ENCODE peak calls at places on chromosomes 11 and 22, in eight cellular contexts. One of them, this sample, is unnamed.

GRCh38 chr11:47438721-47439120 is 10.2 kb downstream of the RAPSN start:
- DNase-seq in fibroblast of lung: no peak
- DNase-seq in ascending aorta: no peak
- DNase-seq in H7: peak
- DNase-seq in astrocyte of the spinal cord: no peak
- DNase-seq in choroid plexus epithelial cell: no peak
- DNase-seq in lower leg skin: no peak
- DNase-seq in stomach: no peak
- DNase-seq in this sample: no peak

GRCh38 chr11:1987024-1987423 is 10.6 kb downstream of the H19 start:
- DNase-seq in fibroblast of lung: no peak
- DNase-seq in ascending aorta: no peak
- DNase-seq in H7: no peak
- DNase-seq in astrocyte of the spinal cord: no peak
- DNase-seq in choroid plexus epithelial cell: no peak
- DNase-seq in lower leg skin: no peak
- DNase-seq in stomach: no peak
- DNase-seq in this sample: no peak

GRCh38 chr22:32144875-32145274 is 14.2 kb downstream of the C22orf42 start:
- DNase-seq in fibroblast of lung: no peak
- DNase-seq in ascending aorta: no peak
- DNase-seq in H7: no peak
- DNase-seq in astrocyte of the spinal cord: no peak
- DNase-seq in choroid plexus epithelial cell: no peak
- DNase-seq in lower leg skin: no peak
- DNase-seq in stomach: no peak
- DNase-seq in this sample: no peak

GRCh38 chr11:19959697-19960096 is 200.6 kb downstream of the DBX1 start:
- DNase-seq in fibroblast of lung: no peak
- DNase-seq in ascending aorta: no peak
- DNase-seq in H7: no peak
- DNase-seq in astrocyte of the spinal cord: no peak
- DNase-seq in choroid plexus epithelial cell: no peak
- DNase-seq in lower leg skin: no peak
- DNase-seq in stomach: no peak
- DNase-seq in this sample: peak

GRCh38 chr11:16632295-16633200 is 105.9 kb upstream of the C11orf58 start:
- DNase-seq in fibroblast of lung: peak
- DNase-seq in ascending aorta: no peak
- DNase-seq in H7: no peak
- DNase-seq in astrocyte of the spinal cord: peak
- DNase-seq in choroid plexus epithelial cell: peak
- DNase-seq in lower leg skin: no peak
- DNase-seq in stomach: no peak
- DNase-seq in this sample: no peak

GRCh38 chr11:64459016-64459415 is 100.1 kb downstream of the RPS6KA4 start:
- DNase-seq in fibroblast of lung: no peak
- DNase-seq in ascending aorta: no peak
- DNase-seq in H7: peak
- DNase-seq in astrocyte of the spinal cord: no peak
- DNase-seq in choroid plexus epithelial cell: peak
- DNase-seq in lower leg skin: peak
- DNase-seq in stomach: no peak
- DNase-seq in this sample: no peak

GRCh38 chr11:36564376-36565032 is 3.3 kb upstream of the RAG1 start:
- DNase-seq in fibroblast of lung: peak
- DNase-seq in ascending aorta: no peak
- DNase-seq in H7: peak
- DNase-seq in astrocyte of the spinal cord: peak
- DNase-seq in choroid plexus epithelial cell: peak
- DNase-seq in lower leg skin: no peak
- DNase-seq in stomach: peak
- DNase-seq in this sample: peak

GRCh38 chr11:103648670-103649400 is 387.6 kb upstream of the DDI1 start:
- DNase-seq in fibroblast of lung: no peak
- DNase-seq in ascending aorta: no peak
- DNase-seq in H7: no peak
- DNase-seq in astrocyte of the spinal cord: peak
- DNase-seq in choroid plexus epithelial cell: peak
- DNase-seq in lower leg skin: no peak
- DNase-seq in stomach: no peak
- DNase-seq in this sample: peak

GRCh38 chr22:37419370-37419915 is 7.8 kb downstream of the ELFN2 start:
- DNase-seq in fibroblast of lung: no peak
- DNase-seq in ascending aorta: no peak
- DNase-seq in H7: no peak
- DNase-seq in astrocyte of the spinal cord: no peak
- DNase-seq in choroid plexus epithelial cell: no peak
- DNase-seq in lower leg skin: no peak
- DNase-seq in stomach: no peak
- DNase-seq in this sample: no peak

GRCh38 chr11:34495724-34496377 is 17.7 kb downstream of the ELF5 start:
- DNase-seq in fibroblast of lung: no peak
- DNase-seq in ascending aorta: no peak
- DNase-seq in H7: peak
- DNase-seq in astrocyte of the spinal cord: peak
- DNase-seq in choroid plexus epithelial cell: peak
- DNase-seq in lower leg skin: peak
- DNase-seq in stomach: peak
- DNase-seq in this sample: no peak

GRCh38 chr22:25448435-25449051 is 115.9 kb upstream of the GRK3 start:
- DNase-seq in fibroblast of lung: peak
- DNase-seq in ascending aorta: no peak
- DNase-seq in H7: peak
- DNase-seq in astrocyte of the spinal cord: peak
- DNase-seq in choroid plexus epithelial cell: peak
- DNase-seq in lower leg skin: no peak
- DNase-seq in stomach: no peak
- DNase-seq in this sample: peak

GRCh38 chr11:128891410-128891861 is 280 bp downstream of the KCNJ5 start:
- DNase-seq in fibroblast of lung: peak
- DNase-seq in ascending aorta: no peak
- DNase-seq in H7: no peak
- DNase-seq in astrocyte of the spinal cord: no peak
- DNase-seq in choroid plexus epithelial cell: no peak
- DNase-seq in lower leg skin: no peak
- DNase-seq in stomach: no peak
- DNase-seq in this sample: no peak
- H3K4me3 ChIP-seq in fibroblast of lung: no peak
- H3K4me3 ChIP-seq in ascending aorta: peak
- H3K4me3 ChIP-seq in H7: peak
- H3K4me3 ChIP-seq in astrocyte of the spinal cord: no peak
- H3K4me3 ChIP-seq in choroid plexus epithelial cell: no peak
- H3K4me3 ChIP-seq in lower leg skin: no peak
- H3K4me3 ChIP-seq in stomach: peak
- H3K4me3 ChIP-seq in this sample: no peak

DNA sequence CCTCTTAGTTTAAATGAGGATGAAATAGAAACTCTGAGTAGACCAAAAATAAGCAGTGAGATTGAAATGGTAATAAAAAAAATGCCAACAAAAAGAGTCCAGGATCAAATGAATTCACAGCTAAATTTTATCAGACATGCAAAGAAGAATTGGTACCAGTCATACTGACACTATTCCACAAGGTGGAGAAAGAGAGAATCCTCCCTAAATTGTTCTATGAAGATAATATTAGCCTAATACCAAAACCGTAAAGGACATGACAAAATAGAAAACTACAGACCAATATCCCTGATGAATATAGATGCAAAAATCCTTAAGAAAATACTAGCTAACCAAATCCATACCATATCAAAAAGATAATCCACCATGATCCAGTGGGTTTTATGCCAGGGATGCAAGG is 169.8 kb upstream of the CHORDC1 start:
- DNase-seq in fibroblast of lung: no peak
- DNase-seq in ascending aorta: no peak
- DNase-seq in H7: no peak
- DNase-seq in astrocyte of the spinal cord: no peak
- DNase-seq in choroid plexus epithelial cell: no peak
- DNase-seq in lower leg skin: no peak
- DNase-seq in stomach: no peak
- DNase-seq in this sample: no peak
- H3K4me3 ChIP-seq in fibroblast of lung: no peak
- H3K4me3 ChIP-seq in ascending aorta: no peak
- H3K4me3 ChIP-seq in H7: no peak
- H3K4me3 ChIP-seq in astrocyte of the spinal cord: no peak
- H3K4me3 ChIP-seq in choroid plexus epithelial cell: no peak
- H3K4me3 ChIP-seq in lower leg skin: no peak
- H3K4me3 ChIP-seq in stomach: no peak
- H3K4me3 ChIP-seq in this sample: no peak

DNA sequence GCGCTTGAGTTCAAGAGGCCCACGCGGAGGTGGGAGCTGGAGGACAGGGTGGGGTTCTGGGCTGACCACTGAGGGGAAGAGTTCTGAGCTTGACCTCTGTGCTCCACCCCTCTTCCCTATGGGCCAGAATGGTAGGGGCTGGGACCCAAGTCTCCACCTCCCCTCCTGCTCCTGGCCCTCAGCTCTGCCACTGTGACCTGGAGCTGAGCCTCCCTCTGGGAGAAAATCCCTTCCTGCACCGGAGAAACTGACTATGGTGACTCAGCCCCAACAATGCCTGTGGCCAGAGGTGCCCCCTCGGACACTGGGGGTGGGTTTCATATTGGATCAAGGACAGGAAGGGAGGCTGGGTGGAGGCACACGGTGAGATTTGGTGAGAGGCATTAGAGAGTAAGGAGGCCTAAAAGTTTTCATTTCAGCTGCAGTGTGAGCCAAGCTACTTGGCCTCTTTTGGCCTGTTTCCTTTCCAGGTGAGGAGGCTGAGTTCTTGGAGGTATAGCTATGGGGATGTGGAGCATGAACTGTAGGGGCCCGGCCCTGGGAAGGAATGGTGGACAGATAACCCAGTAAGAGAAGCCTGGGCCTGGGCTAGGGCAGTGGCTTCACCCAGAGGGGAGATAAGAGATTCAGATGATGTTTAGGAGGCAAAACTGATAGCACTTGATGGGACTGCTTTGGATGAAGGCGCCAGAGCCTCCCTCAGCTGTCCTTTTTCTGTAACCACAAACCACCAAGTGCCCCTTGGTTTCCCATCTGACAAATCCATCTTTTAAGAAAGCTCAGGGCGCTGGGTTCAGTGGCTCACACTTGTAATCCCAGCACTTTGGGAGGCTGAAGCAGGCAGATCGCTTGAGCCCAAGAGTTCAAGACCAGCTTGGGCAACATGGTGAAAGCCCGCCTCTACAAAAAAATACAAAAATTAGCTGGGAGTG is 23.2 kb downstream of the RELT start:
- DNase-seq in fibroblast of lung: no peak
- DNase-seq in ascending aorta: no peak
- DNase-seq in H7: peak
- DNase-seq in astrocyte of the spinal cord: no peak
- DNase-seq in choroid plexus epithelial cell: no peak
- DNase-seq in lower leg skin: peak
- DNase-seq in stomach: no peak
- DNase-seq in this sample: peak
- H3K4me3 ChIP-seq in fibroblast of lung: no peak
- H3K4me3 ChIP-seq in ascending aorta: no peak
- H3K4me3 ChIP-seq in H7: no peak
- H3K4me3 ChIP-seq in astrocyte of the spinal cord: no peak
- H3K4me3 ChIP-seq in choroid plexus epithelial cell: no peak
- H3K4me3 ChIP-seq in lower leg skin: no peak
- H3K4me3 ChIP-seq in stomach: no peak
- H3K4me3 ChIP-seq in this sample: no peak

DNA sequence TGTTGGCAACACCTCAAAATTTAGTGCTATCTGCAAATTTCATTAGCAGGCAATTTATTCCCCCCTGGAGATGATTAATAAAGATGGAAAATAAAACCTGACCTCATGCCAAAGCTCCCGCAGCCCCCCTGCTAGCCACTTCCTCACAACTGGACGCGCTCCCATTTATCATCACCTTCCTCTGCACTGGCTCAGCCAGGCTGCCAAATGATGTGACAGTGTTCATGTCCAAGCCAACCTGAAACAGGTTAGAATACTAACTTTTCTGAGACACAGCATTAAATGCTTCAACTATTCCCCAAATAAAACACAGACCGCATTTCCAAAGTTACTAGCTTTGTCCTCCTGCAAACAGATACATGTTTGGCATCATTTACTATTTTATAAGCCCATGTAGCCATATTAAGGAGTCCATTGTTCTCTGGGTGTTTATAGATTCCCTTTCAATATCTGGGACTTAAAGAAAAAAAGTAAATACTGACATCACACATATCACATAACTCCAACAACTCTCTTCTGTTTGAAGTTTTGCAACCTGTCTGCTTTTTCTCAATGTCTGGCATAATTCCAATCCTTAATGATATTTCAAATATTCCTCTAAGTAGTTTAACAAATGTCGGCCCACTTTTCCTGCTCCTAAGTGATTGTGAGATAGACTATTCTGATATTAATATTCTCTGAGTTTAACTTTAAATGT is 829.8 kb upstream of the FAT3 start:
- DNase-seq in fibroblast of lung: no peak
- DNase-seq in ascending aorta: no peak
- DNase-seq in H7: no peak
- DNase-seq in astrocyte of the spinal cord: peak
- DNase-seq in choroid plexus epithelial cell: peak
- DNase-seq in lower leg skin: no peak
- DNase-seq in stomach: no peak
- DNase-seq in this sample: no peak
- H3K4me3 ChIP-seq in fibroblast of lung: no peak
- H3K4me3 ChIP-seq in ascending aorta: no peak
- H3K4me3 ChIP-seq in H7: no peak
- H3K4me3 ChIP-seq in astrocyte of the spinal cord: no peak
- H3K4me3 ChIP-seq in choroid plexus epithelial cell: no peak
- H3K4me3 ChIP-seq in lower leg skin: no peak
- H3K4me3 ChIP-seq in stomach: no peak
- H3K4me3 ChIP-seq in this sample: no peak

DNA sequence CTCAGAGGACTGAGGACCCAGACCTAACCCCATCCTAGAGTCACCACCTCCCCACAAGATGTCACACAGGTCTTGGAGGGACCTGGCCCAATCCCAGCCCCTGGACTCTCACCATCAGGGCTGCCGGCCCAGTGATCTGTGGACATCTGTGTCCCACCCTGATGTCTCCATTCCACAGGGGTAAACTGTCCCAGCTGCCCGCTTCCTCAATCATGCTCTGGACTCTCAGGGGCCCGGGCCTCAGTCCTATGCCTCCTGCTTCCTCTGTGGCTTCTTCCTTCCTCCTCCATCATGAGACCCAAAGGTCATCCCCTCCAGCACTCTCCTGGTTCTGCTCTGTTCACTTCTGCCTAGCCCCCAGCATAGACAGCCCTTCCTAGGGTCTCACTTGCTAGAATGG is 32.2 kb downstream of the ARAP1 start:
- DNase-seq in fibroblast of lung: no peak
- DNase-seq in ascending aorta: no peak
- DNase-seq in H7: no peak
- DNase-seq in astrocyte of the spinal cord: no peak
- DNase-seq in choroid plexus epithelial cell: no peak
- DNase-seq in lower leg skin: no peak
- DNase-seq in stomach: no peak
- DNase-seq in this sample: no peak
- H3K4me3 ChIP-seq in fibroblast of lung: no peak
- H3K4me3 ChIP-seq in ascending aorta: peak
- H3K4me3 ChIP-seq in H7: no peak
- H3K4me3 ChIP-seq in astrocyte of the spinal cord: no peak
- H3K4me3 ChIP-seq in choroid plexus epithelial cell: peak
- H3K4me3 ChIP-seq in lower leg skin: no peak
- H3K4me3 ChIP-seq in stomach: peak
- H3K4me3 ChIP-seq in this sample: no peak

DNA sequence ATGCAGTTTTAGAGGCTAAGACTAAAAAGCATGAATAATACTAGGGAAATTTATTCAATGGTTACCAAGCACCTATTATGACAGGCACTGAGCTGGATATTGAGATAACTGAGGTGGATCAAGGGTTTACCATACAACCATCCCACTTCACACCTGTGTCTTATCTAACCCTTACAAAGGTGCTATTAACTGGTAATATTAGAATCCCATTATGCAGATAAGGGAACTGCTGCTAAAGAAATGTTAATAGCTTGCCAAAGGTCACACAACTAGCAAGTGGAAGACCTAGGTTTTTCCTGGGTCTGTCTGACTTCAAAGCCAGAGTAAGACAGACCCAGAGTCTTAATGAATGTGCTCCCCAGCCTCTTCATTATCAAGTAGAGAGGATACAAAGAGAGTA is 21.1 kb upstream of the VSTM5 start:
- DNase-seq in fibroblast of lung: no peak
- DNase-seq in ascending aorta: no peak
- DNase-seq in H7: no peak
- DNase-seq in astrocyte of the spinal cord: no peak
- DNase-seq in choroid plexus epithelial cell: no peak
- DNase-seq in lower leg skin: no peak
- DNase-seq in stomach: no peak
- DNase-seq in this sample: no peak
- H3K4me3 ChIP-seq in fibroblast of lung: no peak
- H3K4me3 ChIP-seq in ascending aorta: no peak
- H3K4me3 ChIP-seq in H7: no peak
- H3K4me3 ChIP-seq in astrocyte of the spinal cord: no peak
- H3K4me3 ChIP-seq in choroid plexus epithelial cell: no peak
- H3K4me3 ChIP-seq in lower leg skin: no peak
- H3K4me3 ChIP-seq in stomach: no peak
- H3K4me3 ChIP-seq in this sample: no peak